ENCODE peak calls at places on chromosomes 7 and 10, in four cellular contexts. O, W, A and B are unnamed samples.

GRCh38 chr10:17847586-17848296 is 38.6 kb downstream of the MRC1 start:
- DNase-seq in A (peak), W (no peak), O (no peak), B (no peak)

GRCh38 chr7:89549768-89550167 is 604.5 kb upstream of the STEAP1 start:
- DNase-seq in O (no peak), W (no peak), A (no peak), B (no peak)

GRCh38 chr7:7971308-7972040 is 2.9 kb downstream of the GLCCI1 start:
- DNase-seq in W (no peak), A (no peak), O (no peak), B (no peak)

GRCh38 chr10:72809033-72809432 is 84.5 kb upstream of the OIT3 start:
- DNase-seq in O (no peak), A (no peak), W (no peak), B (no peak)

GRCh38 chr7:16847381-16847860 is 34.4 kb downstream of the AGR3 start:
- DNase-seq in A (peak), W (no peak), O (no peak), B (no peak)

GRCh38 chr10:11142809-11143208 is 125.1 kb downstream of the CELF2 start:
- DNase-seq in W (no peak), A (no peak), O (no peak), B (no peak)

GRCh38 chr10:133079836-133080682 is 7.7 kb upstream of the ADGRA1 start:
- DNase-seq in A (peak), W (no peak), O (no peak), B (no peak)

GRCh38 chr7:5345671-5346070 is 62.9 kb downstream of the SLC29A4 start:
- DNase-seq in A (no peak), W (no peak), O (no peak), B (no peak)

GRCh38 chr7:78197447-78197846 is 398.9 kb downstream of the PHTF2 start:
- DNase-seq in O (no peak), W (no peak), A (peak), B (no peak)

GRCh38 chr7:151250181-151251095 is 1.9 kb upstream of the SMARCD3 start:
- DNase-seq in W (no peak), A (no peak), O (no peak), B (peak)

GRCh38 chr10:29386347-29386999 is 97.6 kb downstream of the LYZL1 start:
- DNase-seq in O (no peak), W (peak), A (peak), B (no peak)

GRCh38 chr7:17581301-17581700 is 282.8 kb downstream of the AHR start:
- DNase-seq in A (no peak), O (no peak), W (no peak), B (no peak)

GRCh38 chr7:138460649-138461607 is 869 bp downstream of the TRIM24 start:
- DNase-seq in O (peak), W (peak), A (peak), B (peak)

GRCh38 chr7:2870471-2870941 is 26.4 kb upstream of the GNA12 start:
- DNase-seq in A (peak), W (peak), O (peak), B (peak)

GRCh38 chr7:125118444-125118843 is 188.8 kb upstream of the POT1 start:
- DNase-seq in A (no peak), O (no peak), W (no peak), B (no peak)

GRCh38 chr7:98970805-98971204 is 92.5 kb downstream of the TRRAP start:
- DNase-seq in O (no peak), A (no peak), W (no peak), B (no peak)

GRCh38 chr7:2242541-2243482 is 786 bp downstream of the NUDT1 start:
- DNase-seq in W (peak), O (no peak), A (peak), B (no peak)

GRCh38 chr10:93871805-93872204 is 22.0 kb upstream of the SLC35G1 start:
- DNase-seq in O (no peak), W (no peak), A (no peak), B (no peak)

GRCh38 chr10:19204239-19204917 is 155.8 kb downstream of the MALRD1 start:
- DNase-seq in O (no peak), A (no peak), W (no peak), B (no peak)

GRCh38 chr7:40133561-40134427 is 628 bp downstream of the MPLKIP start:
- DNase-seq in A (peak), W (no peak), O (no peak), B (no peak)

GRCh38 chr10:86254526-86255174 is 111.9 kb downstream of the GRID1 start:
- DNase-seq in O (no peak), A (peak), W (no peak), B (no peak)

GRCh38 chr7:117186218-117186617 is 136.6 kb downstream of the WNT2 start:
- DNase-seq in A (peak), W (no peak), O (no peak), B (no peak)

GRCh38 chr7:92485974-92486373 is 8.2 kb upstream of the ERVW-1 start:
- DNase-seq in A (no peak), W (no peak), O (no peak), B (no peak)

GRCh38 chr10:88392222-88392621 is 190.9 kb downstream of the RNLS start:
- DNase-seq in O (no peak), W (peak), A (no peak), B (no peak)

GRCh38 chr7:353746-354325 is 63.9 kb downstream of the FOXL3 start:
- DNase-seq in W (no peak), O (no peak), A (peak), B (peak)

GRCh38 chr7:38796636-38797501 is 112.1 kb downstream of the VPS41 start:
- DNase-seq in O (no peak), A (peak), W (peak), B (no peak)

GRCh38 chr7:77866370-77866769 is 67.8 kb downstream of the PHTF2 start:
- DNase-seq in W (no peak), A (no peak), O (no peak), B (no peak)